ENCODE peak calls at places on chromosome 16, in four cellular contexts. M, V, Q and W are unnamed samples.
A peak's percentile ranks its signal among the peaks of the same experiment; 100 is the strongest.

GRCh38 chr16:84175351-84176081 is 11.3 kb downstream of the TAF1C start:
- DNase-seq in M (peak; percentile 88), V (peak; percentile 49), Q (peak; percentile 43), W (peak; percentile 70)

GRCh38 chr16:84823484-84823883 is 3.7 kb downstream of the CRISPLD2 start:
- DNase-seq in M (no peak), Q (no peak), V (peak; percentile 78), W (no peak)

GRCh38 chr16:79316004-79316458 is 284.5 kb downstream of the MAF start:
- DNase-seq in Q (no peak), V (no peak), M (no peak), W (no peak)

GRCh38 chr16:84532855-84533486 is 28.5 kb upstream of the MEAK7 start:
- DNase-seq in V (no peak), M (no peak), Q (no peak), W (no peak)

GRCh38 chr16:25034916-25035315 is 19.7 kb upstream of the ARHGAP17 start:
- DNase-seq in M (no peak), V (no peak), Q (no peak), W (no peak)

GRCh38 chr16:50878966-50879615 is 137.2 kb downstream of the CYLD start:
- DNase-seq in Q (no peak), V (no peak), M (no peak), W (no peak)

GRCh38 chr16:3171855-3172593 is 16.0 kb upstream of the OR1F1 start:
- DNase-seq in M (peak; percentile 66), V (no peak), Q (no peak), W (no peak)

GRCh38 chr16:15618392-15618791 is 24.6 kb downstream of the MARF1 start:
- DNase-seq in V (no peak), M (no peak), Q (no peak), W (no peak)

GRCh38 chr16:79601092-79601977 is 798 bp upstream of the MAF start:
- DNase-seq in Q (peak; percentile 57), M (peak; percentile 22), V (peak; percentile 58), W (peak; percentile 43)

GRCh38 chr16:67283826-67284555 is 4.7 kb downstream of the PLEKHG4 start:
- DNase-seq in V (no peak), Q (no peak), M (no peak), W (no peak)

GRCh38 chr16:15913046-15913698 is 24.8 kb upstream of the CEP20 start:
- DNase-seq in V (no peak), M (no peak), Q (no peak), W (no peak)

GRCh38 chr16:66660422-66661209 is 35.9 kb downstream of the CMTM4 start:
- DNase-seq in M (peak; percentile 51), Q (peak; percentile 41), V (peak; percentile 73), W (peak; percentile 15)

GRCh38 chr16:17380613-17381012 is 90.1 kb downstream of the XYLT1 start:
- DNase-seq in V (no peak), M (no peak), Q (no peak), W (no peak)

GRCh38 chr16:20799599-20799998 is 6.7 kb downstream of the ERI2 start:
- DNase-seq in Q (no peak), M (no peak), V (no peak), W (no peak)

DNA sequence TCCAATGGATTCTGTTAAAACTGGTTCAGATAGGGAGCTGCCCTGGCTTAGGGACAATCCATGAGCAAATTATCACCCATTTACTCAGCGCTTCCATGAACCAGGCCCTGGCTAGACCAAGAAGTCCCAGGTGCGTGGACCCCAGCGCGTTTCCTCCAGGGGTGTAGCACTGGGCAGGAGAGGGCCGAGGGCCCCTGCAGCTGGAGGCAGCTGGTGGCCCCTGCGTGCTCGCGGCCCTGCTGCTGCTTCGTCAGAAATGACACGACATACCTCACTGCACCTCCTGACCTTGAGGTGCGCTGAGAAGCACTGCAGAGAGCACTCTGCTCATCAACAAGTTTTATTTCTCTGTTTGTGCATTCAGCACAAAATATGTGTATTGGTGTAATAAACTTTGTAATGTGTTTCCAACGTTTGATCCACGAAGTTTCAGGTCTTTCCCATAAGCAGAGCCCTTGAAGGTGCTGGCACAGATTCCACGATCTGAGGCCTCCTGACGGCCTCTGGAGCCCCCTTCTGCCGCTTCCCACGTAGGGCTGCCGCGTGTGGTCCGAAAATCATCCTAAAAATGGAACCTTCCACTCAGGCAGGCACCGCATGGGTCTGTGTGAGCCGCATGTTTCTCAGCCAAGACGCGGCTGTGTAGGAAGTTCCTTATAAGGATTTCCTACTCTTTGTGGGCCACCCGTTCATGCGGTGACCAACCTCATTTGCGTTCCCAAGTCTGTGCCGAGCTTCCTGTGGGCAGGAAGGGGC is 50.8 kb upstream of the ZCCHC14 start:
- DNase-seq in Q (no peak), V (no peak), M (no peak), W (no peak)
- TF ChIP-seq CTCF in Q (no peak), V (no peak), M (no peak), W (no peak)

GRCh38 chr16:9630985-9631384 is 539.5 kb downstream of the HAPSTR1 start:
- DNase-seq in V (no peak), Q (no peak), M (no peak), W (no peak)

GRCh38 chr16:9630119-9630518 is 538.7 kb downstream of the HAPSTR1 start:
- DNase-seq in V (no peak), M (no peak), Q (no peak), W (no peak)

DNA sequence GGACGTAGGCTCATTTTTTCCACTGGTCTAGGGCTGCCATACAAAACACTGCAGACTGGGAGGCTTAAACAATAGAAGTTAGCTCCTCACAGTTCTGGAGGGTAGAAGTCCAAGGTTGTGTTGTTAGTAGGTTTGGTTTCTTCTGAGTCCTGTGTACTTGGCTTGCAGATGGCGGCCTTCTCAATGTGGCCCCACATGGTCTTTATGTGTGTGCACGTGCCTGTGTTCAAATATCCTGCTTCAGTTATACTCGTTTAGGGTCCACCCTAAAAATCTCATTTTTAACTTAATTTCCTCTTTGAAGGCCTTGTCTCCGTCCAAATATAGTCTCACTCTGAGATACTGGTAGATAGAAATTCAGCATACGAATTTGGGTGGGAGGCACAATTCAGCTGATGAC is 542.4 kb downstream of the HAPSTR1 start:
- DNase-seq in Q (no peak), M (no peak), V (no peak), W (no peak)
- TF ChIP-seq CTCF in Q (no peak), M (no peak), V (no peak), W (no peak)

DNA sequence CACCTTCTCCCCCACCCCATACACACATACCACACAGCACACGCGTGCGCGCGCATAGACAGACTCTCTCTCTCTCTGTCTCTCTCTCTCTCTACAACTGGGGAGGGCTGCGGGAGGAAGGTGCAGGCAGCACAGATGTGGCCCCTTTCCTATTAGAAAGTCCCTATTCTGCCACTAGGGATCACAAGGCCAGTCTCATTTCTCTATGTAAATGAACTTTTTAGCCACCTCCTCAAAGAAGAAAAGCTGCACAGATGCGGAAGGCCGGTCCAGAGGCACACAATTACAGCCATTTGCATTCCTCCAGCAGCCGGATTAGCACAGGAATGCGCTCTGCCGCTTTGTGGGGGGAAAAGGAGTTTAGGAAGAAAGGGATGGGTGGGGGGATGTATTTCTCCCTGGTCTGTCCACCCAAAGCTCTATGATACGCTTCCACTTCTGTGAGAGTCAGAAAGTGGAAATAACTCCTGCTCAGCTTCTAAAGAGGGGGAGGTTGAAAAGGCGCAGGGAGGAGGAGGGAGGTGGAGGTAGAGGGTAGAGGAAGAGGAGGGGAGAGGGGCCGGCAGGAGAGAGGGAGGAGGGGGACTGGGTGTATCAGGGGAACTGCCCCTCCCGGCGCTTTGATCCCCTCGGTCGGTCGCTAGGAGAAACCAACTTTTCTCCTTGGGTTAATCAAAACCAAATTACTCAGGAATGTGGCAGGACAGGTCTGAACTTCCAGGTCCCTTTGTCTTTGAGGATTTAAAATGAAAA is 11.7 kb downstream of the ZFHX3 start:
- DNase-seq in Q (no peak), M (peak; percentile 50), V (no peak), W (no peak)
- TF ChIP-seq CTCF in Q (no peak), M (no peak), V (no peak), W (no peak)

GRCh38 chr16:72859581-72859980 is 188.3 kb downstream of the ZFHX3 start:
- DNase-seq in Q (no peak), M (no peak), V (no peak), W (no peak)

GRCh38 chr16:72857841-72858594 is 189.9 kb downstream of the ZFHX3 start:
- DNase-seq in Q (no peak), V (no peak), M (no peak), W (no peak)

GRCh38 chr16:72854537-72854936 is 193.4 kb downstream of the ZFHX3 start:
- DNase-seq in M (no peak), Q (no peak), V (no peak), W (no peak)

GRCh38 chr16:72858611-72859493 is 189.1 kb downstream of the ZFHX3 start:
- DNase-seq in Q (no peak), M (no peak), V (peak; percentile 67), W (no peak)

GRCh38 chr16:72856797-72857196 is 191.1 kb downstream of the ZFHX3 start:
- DNase-seq in M (peak; percentile 56), V (no peak), Q (no peak), W (no peak)
- TF ChIP-seq CTCF in M (peak; percentile 22), V (no peak), Q (no peak), W (peak; percentile 43)

GRCh38 chr16:54936979-54937672 is 6.5 kb downstream of the IRX5 start:
- DNase-seq in M (no peak), V (no peak), Q (peak; percentile 72), W (peak; percentile 69)
- TF ChIP-seq CTCF in M (no peak), V (no peak), Q (no peak), W (peak; percentile 88)

DNA sequence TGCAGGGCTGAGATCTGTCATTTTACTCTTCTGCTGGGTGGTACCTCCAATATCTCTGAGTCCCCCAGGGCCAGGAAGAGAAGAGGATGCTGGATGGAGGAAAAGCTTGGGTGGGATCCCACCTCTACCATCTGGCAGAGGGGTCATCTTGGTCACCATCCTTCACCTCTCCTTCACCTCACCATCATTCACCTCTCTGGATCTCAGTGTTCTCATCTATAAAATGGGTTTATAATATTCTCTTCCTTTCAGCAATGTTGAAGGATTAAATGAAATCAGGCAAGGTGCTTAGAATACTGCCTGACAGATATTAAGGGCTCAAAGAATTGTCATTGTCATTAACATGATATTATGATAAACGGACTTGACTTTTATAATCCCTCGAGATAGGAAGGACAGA is 195.8 kb downstream of the SNX29 start:
- DNase-seq in M (no peak), Q (no peak), V (no peak), W (no peak)
- TF ChIP-seq CTCF in M (no peak), Q (no peak), V (no peak), W (no peak)

GRCh38 chr16:28592979-28593553 is 3.8 kb downstream of the SULT1A2 start:
- DNase-seq in Q (no peak), M (no peak), V (no peak), W (no peak)

GRCh38 chr16:28596115-28596630 is 677 bp downstream of the SULT1A2 start:
- DNase-seq in V (no peak), Q (no peak), M (no peak), W (no peak)

GRCh38 chr16:28592511-28592910 is 4.3 kb downstream of the SULT1A2 start:
- DNase-seq in Q (no peak), M (no peak), V (no peak), W (no peak)

GRCh38 chr16:28596840-28597691 is at the start of gene SULT1A2:
- DNase-seq in V (no peak), Q (peak; percentile 82), M (peak; percentile 72), W (no peak)

GRCh38 chr16:28597692-28598261 is 927 bp upstream of the SULT1A2 start:
- DNase-seq in Q (peak; percentile 54), V (no peak), M (no peak), W (no peak)
- TF ChIP-seq CTCF in Q (no peak), V (no peak), M (no peak), W (peak; percentile 16)

GRCh38 chr16:75148311-75149195 is at the start of gene ZFP1:
- DNase-seq in V (peak; percentile 97), M (peak; percentile 97), Q (peak; percentile 95), W (peak; percentile 98)
- TF ChIP-seq CTCF in V (no peak), M (no peak), Q (no peak), W (no peak)

GRCh38 chr16:88746511-88746910 is 38.5 kb downstream of the PIEZO1 start:
- DNase-seq in V (peak; percentile 51), M (no peak), Q (no peak), W (no peak)
- TF ChIP-seq CTCF in V (no peak), M (no peak), Q (no peak), W (no peak)